ENCODE peak calls at places on chromosome 11, in eight cellular contexts. One of them, this sample, is unnamed.

GRCh38 chr11:12600829-12601228 is 73.4 kb upstream of the TEAD1 start:
- DNase-seq in adipocyte: no peak
- DNase-seq in colonic mucosa: no peak
- DNase-seq in AG10803: no peak
- DNase-seq in HFF-Myc: no peak
- DNase-seq in brain microvascular endothelial cell: no peak
- DNase-seq in body of pancreas: no peak
- DNase-seq in IMR-90: no peak
- DNase-seq in this sample: no peak

GRCh38 chr11:126716456-126717083 is 284.0 kb downstream of the KIRREL3 start:
- DNase-seq in adipocyte: peak
- DNase-seq in AG10803: peak
- DNase-seq in colonic mucosa: peak
- DNase-seq in HFF-Myc: peak
- DNase-seq in brain microvascular endothelial cell: peak
- DNase-seq in IMR-90: peak
- DNase-seq in body of pancreas: peak
- DNase-seq in this sample: no peak

GRCh38 chr11:105935791-105936190 is 86.2 kb downstream of the MSANTD4 start:
- DNase-seq in body of pancreas: no peak
- DNase-seq in colonic mucosa: no peak
- DNase-seq in AG10803: no peak
- DNase-seq in IMR-90: peak
- DNase-seq in adipocyte: no peak
- DNase-seq in HFF-Myc: peak
- DNase-seq in brain microvascular endothelial cell: no peak
- DNase-seq in this sample: no peak

GRCh38 chr11:102843474-102843873 is at the start of gene MMP3:
- DNase-seq in colonic mucosa: no peak
- DNase-seq in adipocyte: no peak
- DNase-seq in brain microvascular endothelial cell: no peak
- DNase-seq in AG10803: peak
- DNase-seq in IMR-90: peak
- DNase-seq in body of pancreas: no peak
- DNase-seq in HFF-Myc: peak
- DNase-seq in this sample: no peak

GRCh38 chr11:10314199-10315072 is 9.6 kb downstream of the ADM start:
- DNase-seq in body of pancreas: no peak
- DNase-seq in colonic mucosa: no peak
- DNase-seq in IMR-90: peak
- DNase-seq in AG10803: peak
- DNase-seq in HFF-Myc: no peak
- DNase-seq in adipocyte: peak
- DNase-seq in brain microvascular endothelial cell: peak
- DNase-seq in this sample: no peak

GRCh38 chr11:779120-779954 is 2.0 kb upstream of the GATD1 start:
- DNase-seq in HFF-Myc: no peak
- DNase-seq in colonic mucosa: no peak
- DNase-seq in IMR-90: no peak
- DNase-seq in adipocyte: no peak
- DNase-seq in body of pancreas: peak
- DNase-seq in brain microvascular endothelial cell: no peak
- DNase-seq in AG10803: no peak
- DNase-seq in this sample: no peak

GRCh38 chr11:37770145-37770544 is 1172.1 kb upstream of the RAG2 start:
- DNase-seq in AG10803: no peak
- DNase-seq in body of pancreas: no peak
- DNase-seq in colonic mucosa: no peak
- DNase-seq in HFF-Myc: no peak
- DNase-seq in IMR-90: peak
- DNase-seq in brain microvascular endothelial cell: no peak
- DNase-seq in adipocyte: peak
- DNase-seq in this sample: no peak

GRCh38 chr11:50298182-50298988 is 265.7 kb downstream of the OR4C45 start:
- DNase-seq in adipocyte: no peak
- DNase-seq in HFF-Myc: no peak
- DNase-seq in AG10803: no peak
- DNase-seq in body of pancreas: no peak
- DNase-seq in colonic mucosa: no peak
- DNase-seq in brain microvascular endothelial cell: no peak
- DNase-seq in IMR-90: no peak
- DNase-seq in this sample: no peak

GRCh38 chr11:75145196-75145971 is 5.5 kb upstream of the SLCO2B1 start:
- DNase-seq in brain microvascular endothelial cell: no peak
- DNase-seq in IMR-90: no peak
- DNase-seq in HFF-Myc: no peak
- DNase-seq in body of pancreas: no peak
- DNase-seq in AG10803: no peak
- DNase-seq in colonic mucosa: no peak
- DNase-seq in adipocyte: no peak
- DNase-seq in this sample: no peak

GRCh38 chr11:64267207-64267945 is 16.0 kb downstream of the PLCB3 start:
- DNase-seq in HFF-Myc: no peak
- DNase-seq in adipocyte: no peak
- DNase-seq in AG10803: no peak
- DNase-seq in body of pancreas: no peak
- DNase-seq in colonic mucosa: peak
- DNase-seq in brain microvascular endothelial cell: no peak
- DNase-seq in IMR-90: no peak
- DNase-seq in this sample: no peak

GRCh38 chr11:64268687-64269379 is 15.6 kb downstream of the BAD start:
- DNase-seq in IMR-90: peak
- DNase-seq in adipocyte: peak
- DNase-seq in brain microvascular endothelial cell: peak
- DNase-seq in colonic mucosa: peak
- DNase-seq in AG10803: peak
- DNase-seq in HFF-Myc: no peak
- DNase-seq in body of pancreas: peak
- DNase-seq in this sample: no peak

GRCh38 chr11:64269380-64270234 is 14.9 kb downstream of the BAD start:
- DNase-seq in brain microvascular endothelial cell: peak
- DNase-seq in HFF-Myc: peak
- DNase-seq in colonic mucosa: peak
- DNase-seq in IMR-90: peak
- DNase-seq in adipocyte: peak
- DNase-seq in AG10803: peak
- DNase-seq in body of pancreas: peak
- DNase-seq in this sample: peak

GRCh38 chr11:64266339-64266738 is 15.0 kb downstream of the PLCB3 start:
- DNase-seq in body of pancreas: no peak
- DNase-seq in AG10803: no peak
- DNase-seq in IMR-90: no peak
- DNase-seq in HFF-Myc: no peak
- DNase-seq in brain microvascular endothelial cell: peak
- DNase-seq in adipocyte: no peak
- DNase-seq in colonic mucosa: no peak
- DNase-seq in this sample: no peak

GRCh38 chr11:64268028-64268686 is 16.3 kb downstream of the BAD start:
- DNase-seq in colonic mucosa: no peak
- DNase-seq in body of pancreas: no peak
- DNase-seq in brain microvascular endothelial cell: no peak
- DNase-seq in adipocyte: no peak
- DNase-seq in IMR-90: no peak
- DNase-seq in HFF-Myc: no peak
- DNase-seq in AG10803: no peak
- DNase-seq in this sample: no peak
- H3K4me3 ChIP-seq in colonic mucosa: peak
- H3K4me3 ChIP-seq in body of pancreas: no peak
- H3K4me3 ChIP-seq in brain microvascular endothelial cell: no peak
- H3K4me3 ChIP-seq in adipocyte: peak
- H3K4me3 ChIP-seq in IMR-90: no peak
- H3K4me3 ChIP-seq in HFF-Myc: peak
- H3K4me3 ChIP-seq in AG10803: no peak
- H3K4me3 ChIP-seq in this sample: peak

GRCh38 chr11:30876228-30876627 is 290.1 kb upstream of the MPPED2 start:
- DNase-seq in body of pancreas: no peak
- DNase-seq in adipocyte: no peak
- DNase-seq in colonic mucosa: no peak
- DNase-seq in HFF-Myc: no peak
- DNase-seq in IMR-90: no peak
- DNase-seq in brain microvascular endothelial cell: no peak
- DNase-seq in AG10803: no peak
- DNase-seq in this sample: no peak

GRCh38 chr11:30878400-30878799 is 292.2 kb upstream of the MPPED2 start:
- DNase-seq in brain microvascular endothelial cell: no peak
- DNase-seq in colonic mucosa: no peak
- DNase-seq in HFF-Myc: no peak
- DNase-seq in body of pancreas: no peak
- DNase-seq in AG10803: no peak
- DNase-seq in IMR-90: no peak
- DNase-seq in adipocyte: no peak
- DNase-seq in this sample: no peak

GRCh38 chr11:30876656-30877371 is 290.7 kb upstream of the MPPED2 start:
- DNase-seq in colonic mucosa: no peak
- DNase-seq in brain microvascular endothelial cell: no peak
- DNase-seq in HFF-Myc: no peak
- DNase-seq in IMR-90: no peak
- DNase-seq in AG10803: peak
- DNase-seq in body of pancreas: no peak
- DNase-seq in adipocyte: no peak
- DNase-seq in this sample: no peak

GRCh38 chr11:30868495-30869130 is 282.5 kb upstream of the MPPED2 start:
- DNase-seq in body of pancreas: no peak
- DNase-seq in AG10803: no peak
- DNase-seq in brain microvascular endothelial cell: no peak
- DNase-seq in HFF-Myc: no peak
- DNase-seq in IMR-90: no peak
- DNase-seq in colonic mucosa: no peak
- DNase-seq in adipocyte: no peak
- DNase-seq in this sample: no peak

DNA sequence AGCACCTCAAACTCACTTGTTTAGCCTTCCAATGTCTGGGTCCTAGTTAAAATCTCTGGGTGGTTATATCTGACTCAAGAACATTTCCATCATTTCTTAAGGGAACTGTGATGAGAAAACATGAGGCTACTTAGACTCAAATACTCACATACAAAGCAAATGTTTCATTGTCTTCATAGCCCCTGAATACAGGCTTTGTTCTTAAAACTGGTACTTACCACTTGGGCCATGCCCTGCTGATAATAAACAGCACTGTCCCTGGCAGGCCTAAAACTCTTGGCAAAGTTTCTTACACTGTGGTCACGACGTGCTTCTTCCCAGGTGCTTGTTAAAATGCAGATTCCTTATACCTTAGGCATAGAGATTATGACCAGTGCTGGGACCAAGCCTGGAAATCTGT is 287.8 kb upstream of the MPPED2 start:
- DNase-seq in HFF-Myc: no peak
- DNase-seq in adipocyte: no peak
- DNase-seq in colonic mucosa: no peak
- DNase-seq in AG10803: no peak
- DNase-seq in brain microvascular endothelial cell: no peak
- DNase-seq in IMR-90: no peak
- DNase-seq in body of pancreas: no peak
- DNase-seq in this sample: no peak
- H3K4me3 ChIP-seq in HFF-Myc: no peak
- H3K4me3 ChIP-seq in adipocyte: no peak
- H3K4me3 ChIP-seq in colonic mucosa: no peak
- H3K4me3 ChIP-seq in AG10803: no peak
- H3K4me3 ChIP-seq in brain microvascular endothelial cell: no peak
- H3K4me3 ChIP-seq in IMR-90: no peak
- H3K4me3 ChIP-seq in body of pancreas: no peak
- H3K4me3 ChIP-seq in this sample: no peak

GRCh38 chr11:123483465-123483864 is 53.4 kb downstream of the GRAMD1B start:
- DNase-seq in IMR-90: no peak
- DNase-seq in body of pancreas: no peak
- DNase-seq in adipocyte: no peak
- DNase-seq in AG10803: no peak
- DNase-seq in HFF-Myc: no peak
- DNase-seq in colonic mucosa: no peak
- DNase-seq in brain microvascular endothelial cell: no peak
- DNase-seq in this sample: no peak
- H3K4me3 ChIP-seq in IMR-90: no peak
- H3K4me3 ChIP-seq in body of pancreas: no peak
- H3K4me3 ChIP-seq in adipocyte: no peak
- H3K4me3 ChIP-seq in AG10803: no peak
- H3K4me3 ChIP-seq in HFF-Myc: no peak
- H3K4me3 ChIP-seq in colonic mucosa: no peak
- H3K4me3 ChIP-seq in brain microvascular endothelial cell: no peak
- H3K4me3 ChIP-seq in this sample: no peak

DNA sequence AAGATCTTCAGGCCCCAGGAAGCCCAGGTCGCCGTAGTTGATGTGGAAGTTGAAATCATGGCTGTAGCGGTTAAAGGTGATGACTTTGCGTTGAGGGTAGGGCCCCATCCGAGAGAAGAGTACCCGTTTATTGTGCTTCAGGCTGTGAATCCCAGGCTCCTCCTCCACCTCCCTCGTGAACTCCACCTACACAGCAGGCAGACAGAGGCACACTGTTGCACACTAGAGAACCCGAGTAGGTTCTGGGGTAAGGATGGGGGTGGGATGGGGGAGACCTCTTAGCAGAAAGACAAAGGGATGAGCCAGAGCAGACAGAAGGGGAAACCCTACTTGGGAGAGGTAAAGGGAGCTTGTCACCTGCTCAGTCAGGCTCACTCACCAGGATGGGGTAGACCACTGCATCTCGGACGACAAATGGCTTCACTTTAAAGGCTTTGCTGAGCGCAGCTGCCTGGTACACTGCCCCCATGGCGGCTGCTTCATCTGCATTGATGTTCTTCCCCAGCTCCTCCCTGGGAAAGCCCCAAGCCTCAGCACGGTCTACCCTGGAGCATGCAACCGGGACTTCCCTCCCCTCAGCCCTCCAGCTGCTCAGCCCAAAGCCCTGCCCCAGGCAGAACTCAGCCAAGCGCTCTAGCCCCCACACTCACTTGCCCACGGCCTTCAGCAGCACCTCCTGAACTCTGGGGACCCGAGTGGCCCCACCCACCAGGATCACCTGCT is 5.4 kb downstream of the HYOU1 start:
- DNase-seq in IMR-90: no peak
- DNase-seq in HFF-Myc: no peak
- DNase-seq in AG10803: no peak
- DNase-seq in body of pancreas: no peak
- DNase-seq in adipocyte: no peak
- DNase-seq in brain microvascular endothelial cell: no peak
- DNase-seq in colonic mucosa: no peak
- DNase-seq in this sample: no peak
- H3K4me3 ChIP-seq in IMR-90: no peak
- H3K4me3 ChIP-seq in HFF-Myc: no peak
- H3K4me3 ChIP-seq in AG10803: no peak
- H3K4me3 ChIP-seq in body of pancreas: no peak
- H3K4me3 ChIP-seq in adipocyte: no peak
- H3K4me3 ChIP-seq in brain microvascular endothelial cell: no peak
- H3K4me3 ChIP-seq in colonic mucosa: no peak
- H3K4me3 ChIP-seq in this sample: no peak

This sample was measured in AG04449.